ENCODE peak calls at places on chromosome 1, in ten cellular contexts. W is Kasumi-1, X is activated T-cell treated with anti-CD3 and anti-CD28 coated beads for 1 hour, Q is neuronal stem cell, P is T-helper 9 cell, I is skeletal muscle cell, B is OCI-LY7, R is NCI-H1436, N is aorta, V is left lung. E is an unnamed sample.
A peak's percentile ranks its signal among the peaks of the same experiment; 100 is the strongest.

GRCh38 chr1:11482186-11482585 is 3.2 kb downstream of the DISP3 start:
- DNase-seq in B (no peak), R (no peak), Q (no peak), V (no peak), I (no peak), N (no peak), X (no peak), P (no peak), W (no peak), E (no peak)

GRCh38 chr1:115454835-115455511 is 116.9 kb upstream of the NGF start:
- DNase-seq in B (no peak), R (no peak), I (no peak), N (no peak), Q (no peak), W (no peak), X (no peak), V (no peak), P (no peak), E (no peak)

GRCh38 chr1:202015677-202015952 is 5.2 kb downstream of the ELF3 start:
- DNase-seq in B (no peak), W (no peak), P (no peak), V (no peak), I (no peak), X (no peak), N (no peak), R (no peak), Q (no peak), E (no peak)

GRCh38 chr1:51058863-51059262 is 43.2 kb upstream of the C1orf185 start:
- DNase-seq in N (no peak), V (no peak), B (peak; percentile 33), P (no peak), X (no peak), I (peak; percentile 4), R (no peak), Q (no peak), W (no peak), E (peak; percentile 53)

GRCh38 chr1:167617100-167617949 is 12.7 kb upstream of the RCSD1 start:
- DNase-seq in W (peak; percentile 84), N (peak; percentile 58), R (no peak), X (no peak), V (no peak), I (peak; percentile 82), B (peak; percentile 98), P (no peak), Q (no peak), E (no peak)

GRCh38 chr1:179817789-179818188 is 59.8 kb downstream of the TOR1AIP2 start:
- DNase-seq in W (no peak), P (no peak), B (no peak), R (no peak), Q (no peak), N (no peak), X (no peak), V (no peak), I (peak; percentile 53), E (no peak)

GRCh38 chr1:100152271-100152670 is 19.3 kb downstream of the TRMT13 start:
- DNase-seq in P (no peak), N (no peak), X (no peak), I (no peak), R (no peak), B (peak; percentile 44), V (no peak), Q (no peak), W (no peak), E (no peak)

GRCh38 chr1:89547563-89548485 is 23.2 kb downstream of the LRRC8B start:
- DNase-seq in B (no peak), P (no peak), I (peak; percentile 75), Q (no peak), W (no peak), N (no peak), R (no peak), X (no peak), V (peak; percentile 10), E (peak; percentile 52)

GRCh38 chr1:201282931-201283829 is at the start of gene PKP1:
- DNase-seq in I (no peak), N (peak; percentile 58), P (no peak), R (no peak), W (no peak), V (peak; percentile 87), B (no peak), X (no peak), Q (no peak), E (no peak)